ENCODE peak calls at places on chromosomes 2 and 18, in seven cellular contexts. O, P, Q, T, C, G and U are unnamed samples.

GRCh38 chr18:73365018-73365417 is 497.2 kb upstream of the NETO1 start:
- DNase-seq in G (no peak), O (no peak), C (no peak), T (no peak), P (no peak), Q (no peak), U (peak)

GRCh38 chr2:128442053-128442751 is 123.5 kb upstream of the HS6ST1 start:
- DNase-seq in P (no peak), Q (no peak), O (peak), G (peak), C (no peak), T (no peak), U (no peak)

GRCh38 chr2:222919841-222920609 is 59.2 kb downstream of the ACSL3 start:
- DNase-seq in T (no peak), G (no peak), C (no peak), P (no peak), Q (no peak), O (peak), U (peak)

GRCh38 chr2:23534756-23535155 is 149.8 kb downstream of the KLHL29 start:
- DNase-seq in O (no peak), Q (no peak), G (no peak), C (no peak), T (no peak), P (no peak), U (no peak)

GRCh38 chr2:28539095-28539494 is 43.2 kb downstream of the PLB1 start:
- DNase-seq in C (no peak), Q (no peak), O (no peak), P (no peak), T (no peak), G (no peak), U (no peak)

GRCh38 chr2:176139621-176140020 is 10.1 kb downstream of the HOXD8 start:
- DNase-seq in G (no peak), O (no peak), C (no peak), Q (no peak), P (no peak), T (no peak), U (no peak)

GRCh38 chr2:10305715-10306114 is 3.0 kb downstream of the HPCAL1 start:
- DNase-seq in T (no peak), C (peak), G (peak), P (no peak), O (peak), Q (peak), U (peak)

GRCh38 chr2:159786938-159787337 is 11.1 kb downstream of the CD302 start:
- DNase-seq in T (no peak), O (no peak), C (no peak), Q (no peak), G (no peak), P (no peak), U (no peak)

GRCh38 chr2:180907731-180908130 is 72.7 kb upstream of the UBE2E3 start:
- DNase-seq in O (no peak), Q (no peak), G (no peak), P (no peak), C (no peak), T (no peak), U (peak)

GRCh38 chr2:131031875-131032274 is 61.4 kb downstream of the FAM168B start:
- DNase-seq in O (no peak), C (peak), P (no peak), T (no peak), Q (no peak), G (no peak), U (no peak)

GRCh38 chr2:43000242-43001054 is 208.1 kb upstream of the HAAO start:
- DNase-seq in O (peak), T (no peak), Q (no peak), G (no peak), C (no peak), P (no peak), U (peak)

GRCh38 chr2:71801969-71802368 is 345.7 kb downstream of the CYP26B1 start:
- DNase-seq in T (peak), G (no peak), C (no peak), Q (no peak), P (peak), O (peak), U (peak)

GRCh38 chr18:36769172-36769571 is 59.6 kb downstream of the TPGS2 start:
- DNase-seq in G (no peak), Q (no peak), T (no peak), P (no peak), C (no peak), O (no peak), U (peak)

GRCh38 chr2:47334356-47335136 is 68.4 kb upstream of the MSH2 start:
- DNase-seq in O (peak), Q (no peak), C (no peak), G (no peak), P (peak), T (no peak), U (no peak)

GRCh38 chr18:13622751-13623150 is 103.6 kb downstream of the FAM210A start:
- DNase-seq in P (no peak), T (no peak), C (no peak), Q (no peak), O (no peak), G (no peak), U (no peak)

GRCh38 chr2:23583467-23583866 is 198.5 kb downstream of the KLHL29 start:
- DNase-seq in Q (no peak), C (no peak), G (no peak), P (no peak), T (no peak), O (no peak), U (no peak)

GRCh38 chr18:24248359-24248758 is 109.5 kb downstream of the CABYR start:
- DNase-seq in P (no peak), C (no peak), Q (no peak), G (no peak), T (no peak), O (no peak), U (no peak)

GRCh38 chr2:163348843-163349395 is 386.9 kb downstream of the FIGN start:
- DNase-seq in O (peak), Q (no peak), C (no peak), P (peak), G (no peak), T (no peak), U (peak)